ENCODE peak calls at places on chromosomes 7 and 10, in seven cellular contexts. B, T, U, S, X, Z and D are unnamed samples.

GRCh38 chr7:101118856-101119255 is 8.0 kb upstream of the SERPINE1 start:
- DNase-seq in B (no peak), T (no peak), U (no peak), S (no peak), X (no peak), Z (no peak), D (no peak)

GRCh38 chr10:97207756-97208346 is 22.1 kb upstream of the SLIT1 start:
- DNase-seq in B (no peak), T (no peak), U (no peak), S (no peak), X (no peak), Z (no peak), D (no peak)

GRCh38 chr10:10149899-10150298 is 867.8 kb upstream of the CELF2 start:
- DNase-seq in B (no peak), T (no peak), U (no peak), S (no peak), X (no peak), Z (no peak), D (no peak)

GRCh38 chr10:34854147-34854601 is 39.1 kb upstream of the PARD3 start:
- DNase-seq in B (no peak), T (no peak), U (peak), S (no peak), X (peak), Z (peak), D (no peak)

GRCh38 chr10:124294811-124295770 is 123.6 kb downstream of the OAT start:
- DNase-seq in B (no peak), T (no peak), U (no peak), S (no peak), X (peak), Z (no peak), D (no peak)

GRCh38 chr10:29895436-29895835 is 163.9 kb downstream of the JCAD start:
- DNase-seq in B (no peak), T (no peak), U (peak), S (no peak), X (peak), Z (peak), D (no peak)

GRCh38 chr10:110944997-110945396 is 25.6 kb downstream of the SHOC2 start:
- DNase-seq in B (no peak), T (no peak), U (no peak), S (no peak), X (peak), Z (no peak), D (no peak)

GRCh38 chr7:106279425-106280182 is 5.2 kb downstream of the NAMPT start:
- DNase-seq in B (no peak), T (no peak), U (no peak), S (peak), X (no peak), Z (no peak), D (peak)

GRCh38 chr7:42426163-42426562 is 189.2 kb upstream of the GLI3 start:
- DNase-seq in B (no peak), T (no peak), U (no peak), S (no peak), X (peak), Z (peak), D (no peak)

GRCh38 chr10:113585949-113586348 is 33.1 kb downstream of the HABP2 start:
- DNase-seq in B (no peak), T (no peak), U (no peak), S (no peak), X (no peak), Z (no peak), D (no peak)

GRCh38 chr7:72152171-72153131 is 259.7 kb downstream of the CALN1 start:
- DNase-seq in B (no peak), T (no peak), U (no peak), S (no peak), X (no peak), Z (no peak), D (no peak)

GRCh38 chr10:13001887-13002212 is 337 bp upstream of the CCDC3 start:
- DNase-seq in B (no peak), T (no peak), U (no peak), S (no peak), X (no peak), Z (no peak), D (no peak)

GRCh38 chr10:78986419-78986818 is 82.3 kb upstream of the ZMIZ1 start:
- DNase-seq in B (no peak), T (no peak), U (peak), S (no peak), X (no peak), Z (peak), D (no peak)